ENCODE peak calls at places on chromosomes 5 and 9, in ten cellular contexts. One of them, this sample, is unnamed.

GRCh38 chr5:8897316-8897715 is 648.6 kb downstream of the SEMA5A start:
- DNase-seq in kidney epithelial cell: no peak
- DNase-seq in brain microvascular endothelial cell: no peak
- DNase-seq in fibroblast of pulmonary artery: no peak
- DNase-seq in GM23248: no peak
- DNase-seq in AG04449: no peak
- DNase-seq in testis: no peak
- DNase-seq in transverse colon: no peak
- DNase-seq in iPS DF 6.9: no peak
- DNase-seq in choroid plexus epithelial cell: no peak
- DNase-seq in this sample: no peak

GRCh38 chr9:88826651-88827245 is 164.5 kb upstream of the S1PR3 start:
- DNase-seq in kidney epithelial cell: no peak
- DNase-seq in brain microvascular endothelial cell: peak
- DNase-seq in fibroblast of pulmonary artery: peak
- DNase-seq in GM23248: peak
- DNase-seq in AG04449: peak
- DNase-seq in testis: no peak
- DNase-seq in transverse colon: no peak
- DNase-seq in iPS DF 6.9: no peak
- DNase-seq in choroid plexus epithelial cell: peak
- DNase-seq in this sample: no peak

GRCh38 chr9:16278420-16278999 is 592.0 kb downstream of the BNC2 start:
- DNase-seq in kidney epithelial cell: no peak
- DNase-seq in brain microvascular endothelial cell: no peak
- DNase-seq in fibroblast of pulmonary artery: no peak
- DNase-seq in GM23248: peak
- DNase-seq in AG04449: no peak
- DNase-seq in testis: no peak
- DNase-seq in transverse colon: no peak
- DNase-seq in iPS DF 6.9: no peak
- DNase-seq in choroid plexus epithelial cell: no peak
- DNase-seq in this sample: no peak

GRCh38 chr5:127112347-127112864 is 39.1 kb upstream of the C5orf63 start:
- DNase-seq in kidney epithelial cell: no peak
- DNase-seq in brain microvascular endothelial cell: peak
- DNase-seq in fibroblast of pulmonary artery: peak
- DNase-seq in GM23248: peak
- DNase-seq in AG04449: no peak
- DNase-seq in testis: no peak
- DNase-seq in transverse colon: no peak
- DNase-seq in iPS DF 6.9: no peak
- DNase-seq in choroid plexus epithelial cell: peak
- DNase-seq in this sample: no peak

GRCh38 chr5:150585781-150586461 is 54.5 kb upstream of the SYNPO start:
- DNase-seq in kidney epithelial cell: no peak
- DNase-seq in brain microvascular endothelial cell: no peak
- DNase-seq in fibroblast of pulmonary artery: no peak
- DNase-seq in GM23248: no peak
- DNase-seq in AG04449: no peak
- DNase-seq in testis: no peak
- DNase-seq in transverse colon: peak
- DNase-seq in iPS DF 6.9: no peak
- DNase-seq in choroid plexus epithelial cell: no peak
- DNase-seq in this sample: no peak

GRCh38 chr5:142435410-142436115 is 110.7 kb upstream of the SPRY4 start:
- DNase-seq in kidney epithelial cell: no peak
- DNase-seq in brain microvascular endothelial cell: no peak
- DNase-seq in fibroblast of pulmonary artery: no peak
- DNase-seq in GM23248: no peak
- DNase-seq in AG04449: no peak
- DNase-seq in testis: no peak
- DNase-seq in transverse colon: no peak
- DNase-seq in iPS DF 6.9: no peak
- DNase-seq in choroid plexus epithelial cell: no peak
- DNase-seq in this sample: no peak

GRCh38 chr5:94024101-94024500 is 282.7 kb upstream of the POU5F2 start:
- DNase-seq in kidney epithelial cell: no peak
- DNase-seq in brain microvascular endothelial cell: no peak
- DNase-seq in fibroblast of pulmonary artery: peak
- DNase-seq in GM23248: peak
- DNase-seq in AG04449: no peak
- DNase-seq in testis: no peak
- DNase-seq in transverse colon: no peak
- DNase-seq in iPS DF 6.9: no peak
- DNase-seq in choroid plexus epithelial cell: peak
- DNase-seq in this sample: no peak

GRCh38 chr5:149380466-149381121 is 1.5 kb upstream of the IL17B start:
- DNase-seq in kidney epithelial cell: no peak
- DNase-seq in brain microvascular endothelial cell: no peak
- DNase-seq in fibroblast of pulmonary artery: no peak
- DNase-seq in GM23248: no peak
- DNase-seq in AG04449: no peak
- DNase-seq in testis: peak
- DNase-seq in transverse colon: peak
- DNase-seq in iPS DF 6.9: no peak
- DNase-seq in choroid plexus epithelial cell: no peak
- DNase-seq in this sample: no peak

GRCh38 chr5:142551242-142552067 is 134.4 kb downstream of the FGF1 start:
- DNase-seq in kidney epithelial cell: no peak
- DNase-seq in brain microvascular endothelial cell: no peak
- DNase-seq in fibroblast of pulmonary artery: peak
- DNase-seq in GM23248: peak
- DNase-seq in AG04449: no peak
- DNase-seq in testis: no peak
- DNase-seq in transverse colon: no peak
- DNase-seq in iPS DF 6.9: peak
- DNase-seq in choroid plexus epithelial cell: peak
- DNase-seq in this sample: no peak

GRCh38 chr5:76341935-76342334 is 61.1 kb upstream of the IQGAP2 start:
- DNase-seq in kidney epithelial cell: no peak
- DNase-seq in brain microvascular endothelial cell: no peak
- DNase-seq in fibroblast of pulmonary artery: no peak
- DNase-seq in GM23248: no peak
- DNase-seq in AG04449: no peak
- DNase-seq in testis: no peak
- DNase-seq in transverse colon: no peak
- DNase-seq in iPS DF 6.9: no peak
- DNase-seq in choroid plexus epithelial cell: peak
- DNase-seq in this sample: no peak

GRCh38 chr9:134690946-134691694 is 49.5 kb downstream of the COL5A1 start:
- DNase-seq in kidney epithelial cell: no peak
- DNase-seq in brain microvascular endothelial cell: peak
- DNase-seq in fibroblast of pulmonary artery: no peak
- DNase-seq in GM23248: peak
- DNase-seq in AG04449: no peak
- DNase-seq in testis: no peak
- DNase-seq in transverse colon: no peak
- DNase-seq in iPS DF 6.9: no peak
- DNase-seq in choroid plexus epithelial cell: no peak
- DNase-seq in this sample: no peak

GRCh38 chr5:42494414-42494813 is 71.2 kb downstream of the GHR start:
- DNase-seq in kidney epithelial cell: no peak
- DNase-seq in brain microvascular endothelial cell: no peak
- DNase-seq in fibroblast of pulmonary artery: peak
- DNase-seq in GM23248: no peak
- DNase-seq in AG04449: no peak
- DNase-seq in testis: no peak
- DNase-seq in transverse colon: no peak
- DNase-seq in iPS DF 6.9: no peak
- DNase-seq in choroid plexus epithelial cell: peak
- DNase-seq in this sample: no peak

GRCh38 chr9:97567894-97568202 is 65.3 kb downstream of the TSTD2 start:
- DNase-seq in kidney epithelial cell: no peak
- DNase-seq in brain microvascular endothelial cell: no peak
- DNase-seq in fibroblast of pulmonary artery: no peak
- DNase-seq in GM23248: no peak
- DNase-seq in AG04449: no peak
- DNase-seq in testis: no peak
- DNase-seq in transverse colon: no peak
- DNase-seq in iPS DF 6.9: no peak
- DNase-seq in choroid plexus epithelial cell: no peak
- DNase-seq in this sample: no peak

GRCh38 chr9:112869917-112870316 is 20.8 kb downstream of the SLC46A2 start:
- DNase-seq in kidney epithelial cell: no peak
- DNase-seq in brain microvascular endothelial cell: no peak
- DNase-seq in fibroblast of pulmonary artery: no peak
- DNase-seq in GM23248: no peak
- DNase-seq in AG04449: no peak
- DNase-seq in testis: no peak
- DNase-seq in transverse colon: no peak
- DNase-seq in iPS DF 6.9: no peak
- DNase-seq in choroid plexus epithelial cell: no peak
- DNase-seq in this sample: no peak

GRCh38 chr9:123470121-123470851 is 114.3 kb downstream of the CRB2 start:
- DNase-seq in kidney epithelial cell: no peak
- DNase-seq in brain microvascular endothelial cell: no peak
- DNase-seq in fibroblast of pulmonary artery: peak
- DNase-seq in GM23248: no peak
- DNase-seq in AG04449: no peak
- DNase-seq in testis: no peak
- DNase-seq in transverse colon: no peak
- DNase-seq in iPS DF 6.9: no peak
- DNase-seq in choroid plexus epithelial cell: no peak
- DNase-seq in this sample: no peak

GRCh38 chr9:105539452-105539851 is 18.5 kb upstream of the FKTN start:
- DNase-seq in kidney epithelial cell: no peak
- DNase-seq in brain microvascular endothelial cell: no peak
- DNase-seq in fibroblast of pulmonary artery: no peak
- DNase-seq in GM23248: peak
- DNase-seq in AG04449: no peak
- DNase-seq in testis: no peak
- DNase-seq in transverse colon: no peak
- DNase-seq in iPS DF 6.9: no peak
- DNase-seq in choroid plexus epithelial cell: no peak
- DNase-seq in this sample: no peak

GRCh38 chr5:64195981-64196380 is 30.3 kb downstream of the RNF180 start:
- DNase-seq in kidney epithelial cell: no peak
- DNase-seq in brain microvascular endothelial cell: no peak
- DNase-seq in fibroblast of pulmonary artery: no peak
- DNase-seq in GM23248: no peak
- DNase-seq in AG04449: no peak
- DNase-seq in testis: no peak
- DNase-seq in transverse colon: no peak
- DNase-seq in iPS DF 6.9: no peak
- DNase-seq in choroid plexus epithelial cell: no peak
- DNase-seq in this sample: no peak

GRCh38 chr5:89967806-89968444 is 441.6 kb downstream of the CETN3 start:
- DNase-seq in kidney epithelial cell: peak
- DNase-seq in brain microvascular endothelial cell: peak
- DNase-seq in fibroblast of pulmonary artery: peak
- DNase-seq in GM23248: peak
- DNase-seq in AG04449: no peak
- DNase-seq in testis: no peak
- DNase-seq in transverse colon: no peak
- DNase-seq in iPS DF 6.9: no peak
- DNase-seq in choroid plexus epithelial cell: peak
- DNase-seq in this sample: no peak

DNA sequence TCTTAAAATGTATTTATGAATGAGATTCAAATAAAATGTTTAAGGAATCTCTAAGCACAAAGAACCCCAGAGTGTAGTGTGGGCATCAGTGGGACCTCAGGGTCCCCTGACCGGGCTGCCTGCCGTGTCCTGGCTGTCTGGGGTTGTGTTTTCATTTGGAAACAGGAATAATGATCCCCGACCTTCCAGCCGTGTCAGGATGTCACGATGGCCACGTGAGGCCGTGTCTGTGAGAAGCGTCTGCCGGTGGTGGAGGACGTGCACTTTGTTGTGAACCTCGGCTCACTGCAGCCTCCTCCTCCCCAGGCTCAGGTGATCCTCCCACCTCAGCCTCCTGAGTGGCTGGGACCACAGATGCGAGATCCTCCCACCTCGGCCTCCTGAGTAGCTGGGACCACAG is 4.3 kb downstream of the TRAF2 start:
- DNase-seq in kidney epithelial cell: no peak
- DNase-seq in brain microvascular endothelial cell: no peak
- DNase-seq in fibroblast of pulmonary artery: no peak
- DNase-seq in GM23248: no peak
- DNase-seq in AG04449: no peak
- DNase-seq in testis: no peak
- DNase-seq in transverse colon: no peak
- DNase-seq in iPS DF 6.9: no peak
- DNase-seq in choroid plexus epithelial cell: no peak
- DNase-seq in this sample: no peak
- H3K4me3 ChIP-seq in kidney epithelial cell: no peak
- H3K4me3 ChIP-seq in brain microvascular endothelial cell: no peak
- H3K4me3 ChIP-seq in fibroblast of pulmonary artery: no peak
- H3K4me3 ChIP-seq in GM23248: no peak
- H3K4me3 ChIP-seq in AG04449: no peak
- H3K4me3 ChIP-seq in testis: no peak
- H3K4me3 ChIP-seq in transverse colon: no peak
- H3K4me3 ChIP-seq in iPS DF 6.9: no peak
- H3K4me3 ChIP-seq in choroid plexus epithelial cell: no peak
- H3K4me3 ChIP-seq in this sample: no peak

GRCh38 chr9:136644343-136644592 is 18.4 kb upstream of the EGFL7 start:
- DNase-seq in kidney epithelial cell: no peak
- DNase-seq in brain microvascular endothelial cell: no peak
- DNase-seq in fibroblast of pulmonary artery: peak
- DNase-seq in GM23248: peak
- DNase-seq in AG04449: no peak
- DNase-seq in testis: peak
- DNase-seq in transverse colon: peak
- DNase-seq in iPS DF 6.9: no peak
- DNase-seq in choroid plexus epithelial cell: no peak
- DNase-seq in this sample: peak
- H3K4me3 ChIP-seq in kidney epithelial cell: no peak
- H3K4me3 ChIP-seq in brain microvascular endothelial cell: no peak
- H3K4me3 ChIP-seq in fibroblast of pulmonary artery: no peak
- H3K4me3 ChIP-seq in GM23248: peak
- H3K4me3 ChIP-seq in AG04449: no peak
- H3K4me3 ChIP-seq in testis: no peak
- H3K4me3 ChIP-seq in transverse colon: no peak
- H3K4me3 ChIP-seq in iPS DF 6.9: no peak
- H3K4me3 ChIP-seq in choroid plexus epithelial cell: no peak
- H3K4me3 ChIP-seq in this sample: no peak

DNA sequence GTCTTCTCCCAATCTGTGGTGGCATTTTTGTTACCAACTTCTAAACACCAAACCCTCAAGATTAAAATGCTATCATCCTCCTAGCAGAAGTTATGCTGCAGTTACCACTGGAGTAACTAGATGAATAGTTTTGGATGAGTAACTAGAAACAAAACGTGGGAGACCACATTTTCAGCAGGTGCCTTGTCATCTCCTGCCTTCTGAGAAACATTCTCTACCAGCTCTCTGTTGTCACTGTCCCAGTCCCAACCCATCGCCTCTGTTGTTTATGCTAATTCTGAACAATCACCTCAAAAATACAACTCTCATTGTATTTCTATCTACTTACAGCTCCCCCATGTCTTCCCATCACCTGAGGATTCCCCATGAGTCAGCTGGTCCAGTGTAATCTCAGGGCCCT is 652.5 kb upstream of the ADAMTS16 start:
- DNase-seq in kidney epithelial cell: no peak
- DNase-seq in brain microvascular endothelial cell: no peak
- DNase-seq in fibroblast of pulmonary artery: no peak
- DNase-seq in GM23248: no peak
- DNase-seq in AG04449: no peak
- DNase-seq in testis: no peak
- DNase-seq in transverse colon: no peak
- DNase-seq in iPS DF 6.9: no peak
- DNase-seq in choroid plexus epithelial cell: no peak
- DNase-seq in this sample: no peak
- H3K4me3 ChIP-seq in kidney epithelial cell: no peak
- H3K4me3 ChIP-seq in brain microvascular endothelial cell: no peak
- H3K4me3 ChIP-seq in fibroblast of pulmonary artery: no peak
- H3K4me3 ChIP-seq in GM23248: no peak
- H3K4me3 ChIP-seq in AG04449: no peak
- H3K4me3 ChIP-seq in testis: no peak
- H3K4me3 ChIP-seq in transverse colon: no peak
- H3K4me3 ChIP-seq in iPS DF 6.9: no peak
- H3K4me3 ChIP-seq in choroid plexus epithelial cell: no peak
- H3K4me3 ChIP-seq in this sample: no peak

GRCh38 chr5:85311536-85311935 is 926.9 kb upstream of the EDIL3 start:
- DNase-seq in kidney epithelial cell: no peak
- DNase-seq in brain microvascular endothelial cell: no peak
- DNase-seq in fibroblast of pulmonary artery: no peak
- DNase-seq in GM23248: no peak
- DNase-seq in AG04449: no peak
- DNase-seq in testis: no peak
- DNase-seq in transverse colon: no peak
- DNase-seq in iPS DF 6.9: no peak
- DNase-seq in choroid plexus epithelial cell: no peak
- DNase-seq in this sample: no peak
- H3K4me3 ChIP-seq in kidney epithelial cell: no peak
- H3K4me3 ChIP-seq in brain microvascular endothelial cell: no peak
- H3K4me3 ChIP-seq in fibroblast of pulmonary artery: no peak
- H3K4me3 ChIP-seq in GM23248: no peak
- H3K4me3 ChIP-seq in AG04449: no peak
- H3K4me3 ChIP-seq in testis: no peak
- H3K4me3 ChIP-seq in transverse colon: no peak
- H3K4me3 ChIP-seq in iPS DF 6.9: no peak
- H3K4me3 ChIP-seq in choroid plexus epithelial cell: no peak
- H3K4me3 ChIP-seq in this sample: no peak